ENCODE peak calls at places on chromosome 21, in four cellular contexts. One of them, this sample, is unnamed.

GRCh38 chr21:33419538-33420123 is 16.4 kb downstream of the IFNGR2 start:
- DNase-seq in foreskin fibroblast: peak
- DNase-seq in stomach: peak
- DNase-seq in NCI-H345: no peak
- DNase-seq in this sample: no peak

GRCh38 chr21:42237161-42237560 is 18.2 kb downstream of the ABCG1 start:
- DNase-seq in foreskin fibroblast: no peak
- DNase-seq in stomach: no peak
- DNase-seq in NCI-H345: no peak
- DNase-seq in this sample: no peak

GRCh38 chr21:25421327-25422028 is 185.8 kb downstream of the MRPL39 start:
- DNase-seq in foreskin fibroblast: peak
- DNase-seq in stomach: peak
- DNase-seq in NCI-H345: no peak
- DNase-seq in this sample: peak

GRCh38 chr21:31278511-31279155 is 65.4 kb downstream of the TIAM1 start:
- DNase-seq in foreskin fibroblast: no peak
- DNase-seq in stomach: no peak
- DNase-seq in NCI-H345: no peak
- DNase-seq in this sample: no peak

GRCh38 chr21:46191686-46192575 is 7.7 kb upstream of the SPATC1L start:
- DNase-seq in foreskin fibroblast: no peak
- DNase-seq in stomach: peak
- DNase-seq in NCI-H345: no peak
- DNase-seq in this sample: peak

GRCh38 chr21:44593598-44594405 is 1.5 kb upstream of the KRTAP10-6 start:
- DNase-seq in foreskin fibroblast: peak
- DNase-seq in stomach: no peak
- DNase-seq in NCI-H345: no peak
- DNase-seq in this sample: no peak

GRCh38 chr21:42195378-42196031 is 23.4 kb upstream of the ABCG1 start:
- DNase-seq in foreskin fibroblast: peak
- DNase-seq in stomach: no peak
- DNase-seq in NCI-H345: no peak
- DNase-seq in this sample: peak

GRCh38 chr21:26007911-26008579 is 162.5 kb downstream of the APP start:
- DNase-seq in foreskin fibroblast: no peak
- DNase-seq in stomach: no peak
- DNase-seq in NCI-H345: no peak
- DNase-seq in this sample: no peak

GRCh38 chr21:41045534-41046268 is 122.3 kb upstream of the BACE2 start:
- DNase-seq in foreskin fibroblast: no peak
- DNase-seq in stomach: peak
- DNase-seq in NCI-H345: peak
- DNase-seq in this sample: no peak

This sample was measured in Peyer's patch.